ENCODE peak calls at places on chromosome 16, in nine cellular contexts. One of them, this sample, is unnamed.

GRCh38 chr16:27795992-27796614 is 246.2 kb downstream of the KATNIP start:
- DNase-seq in A549: peak
- DNase-seq in AG04450: no peak
- DNase-seq in nephron progenitor cell: peak
- DNase-seq in foreskin fibroblast: peak
- DNase-seq in GM13977: no peak
- DNase-seq in cardiac fibroblast: peak
- DNase-seq in PC-3: peak
- DNase-seq in heart right ventricle: peak
- DNase-seq in this sample: peak

GRCh38 chr16:58264961-58265479 is 29.8 kb downstream of the PRSS54 start:
- DNase-seq in AG04450: peak
- DNase-seq in foreskin fibroblast: peak
- DNase-seq in PC-3: peak
- DNase-seq in heart right ventricle: no peak
- DNase-seq in cardiac fibroblast: peak
- DNase-seq in GM13977: no peak
- DNase-seq in nephron progenitor cell: no peak
- DNase-seq in A549: peak
- DNase-seq in this sample: no peak

GRCh38 chr16:48444574-48444973 is 59.4 kb upstream of the SIAH1 start:
- DNase-seq in cardiac fibroblast: peak
- DNase-seq in GM13977: no peak
- DNase-seq in A549: peak
- DNase-seq in AG04450: peak
- DNase-seq in nephron progenitor cell: no peak
- DNase-seq in PC-3: peak
- DNase-seq in foreskin fibroblast: peak
- DNase-seq in heart right ventricle: peak
- DNase-seq in this sample: no peak

GRCh38 chr16:88608076-88608475 is 30.3 kb upstream of the IL17C start:
- DNase-seq in heart right ventricle: no peak
- DNase-seq in cardiac fibroblast: no peak
- DNase-seq in GM13977: no peak
- DNase-seq in PC-3: no peak
- DNase-seq in foreskin fibroblast: no peak
- DNase-seq in AG04450: no peak
- DNase-seq in A549: no peak
- DNase-seq in nephron progenitor cell: no peak
- DNase-seq in this sample: no peak

GRCh38 chr16:10911267-10911666 is 31.0 kb downstream of the DEXI start:
- DNase-seq in PC-3: no peak
- DNase-seq in AG04450: no peak
- DNase-seq in cardiac fibroblast: no peak
- DNase-seq in nephron progenitor cell: no peak
- DNase-seq in heart right ventricle: no peak
- DNase-seq in foreskin fibroblast: no peak
- DNase-seq in A549: no peak
- DNase-seq in GM13977: no peak
- DNase-seq in this sample: no peak

GRCh38 chr16:57475711-57476339 is 10.5 kb downstream of the DOK4 start:
- DNase-seq in foreskin fibroblast: peak
- DNase-seq in cardiac fibroblast: peak
- DNase-seq in A549: peak
- DNase-seq in heart right ventricle: no peak
- DNase-seq in PC-3: peak
- DNase-seq in GM13977: peak
- DNase-seq in nephron progenitor cell: peak
- DNase-seq in AG04450: no peak
- DNase-seq in this sample: peak

GRCh38 chr16:57643166-57643813 is 14.9 kb downstream of the ADGRG1 start:
- DNase-seq in nephron progenitor cell: no peak
- DNase-seq in AG04450: no peak
- DNase-seq in A549: no peak
- DNase-seq in cardiac fibroblast: peak
- DNase-seq in foreskin fibroblast: peak
- DNase-seq in heart right ventricle: no peak
- DNase-seq in PC-3: peak
- DNase-seq in GM13977: no peak
- DNase-seq in this sample: no peak

GRCh38 chr16:8858994-8859912 is 9.6 kb downstream of the CARHSP1 start:
- DNase-seq in GM13977: no peak
- DNase-seq in heart right ventricle: no peak
- DNase-seq in AG04450: no peak
- DNase-seq in nephron progenitor cell: no peak
- DNase-seq in A549: no peak
- DNase-seq in foreskin fibroblast: peak
- DNase-seq in PC-3: no peak
- DNase-seq in cardiac fibroblast: no peak
- DNase-seq in this sample: no peak

GRCh38 chr16:4028144-4028543 is 88.1 kb downstream of the ADCY9 start:
- DNase-seq in AG04450: no peak
- DNase-seq in cardiac fibroblast: no peak
- DNase-seq in PC-3: no peak
- DNase-seq in nephron progenitor cell: no peak
- DNase-seq in GM13977: no peak
- DNase-seq in A549: no peak
- DNase-seq in heart right ventricle: no peak
- DNase-seq in foreskin fibroblast: no peak
- DNase-seq in this sample: no peak

GRCh38 chr16:53091508-53092211 is 36.9 kb downstream of the CHD9 start:
- DNase-seq in foreskin fibroblast: peak
- DNase-seq in AG04450: peak
- DNase-seq in A549: no peak
- DNase-seq in heart right ventricle: peak
- DNase-seq in cardiac fibroblast: peak
- DNase-seq in nephron progenitor cell: peak
- DNase-seq in PC-3: no peak
- DNase-seq in GM13977: peak
- DNase-seq in this sample: no peak

GRCh38 chr16:10982430-10983174 is 38.2 kb downstream of the CLEC16A start:
- DNase-seq in foreskin fibroblast: no peak
- DNase-seq in heart right ventricle: peak
- DNase-seq in AG04450: no peak
- DNase-seq in A549: no peak
- DNase-seq in cardiac fibroblast: no peak
- DNase-seq in GM13977: no peak
- DNase-seq in PC-3: no peak
- DNase-seq in nephron progenitor cell: no peak
- DNase-seq in this sample: no peak

GRCh38 chr16:57570301-57571070 is 28.0 kb downstream of the ADGRG5 start:
- DNase-seq in heart right ventricle: no peak
- DNase-seq in GM13977: no peak
- DNase-seq in PC-3: no peak
- DNase-seq in foreskin fibroblast: no peak
- DNase-seq in nephron progenitor cell: no peak
- DNase-seq in AG04450: no peak
- DNase-seq in cardiac fibroblast: no peak
- DNase-seq in A549: no peak
- DNase-seq in this sample: no peak

GRCh38 chr16:12231666-12232065 is 255.1 kb downstream of the SNX29 start:
- DNase-seq in GM13977: no peak
- DNase-seq in nephron progenitor cell: no peak
- DNase-seq in heart right ventricle: no peak
- DNase-seq in PC-3: peak
- DNase-seq in cardiac fibroblast: peak
- DNase-seq in A549: peak
- DNase-seq in AG04450: peak
- DNase-seq in foreskin fibroblast: peak
- DNase-seq in this sample: no peak

GRCh38 chr16:71927383-71927782 is 32.1 kb downstream of the IST1 start:
- DNase-seq in PC-3: peak
- DNase-seq in A549: peak
- DNase-seq in GM13977: no peak
- DNase-seq in nephron progenitor cell: no peak
- DNase-seq in cardiac fibroblast: peak
- DNase-seq in AG04450: peak
- DNase-seq in heart right ventricle: peak
- DNase-seq in foreskin fibroblast: peak
- DNase-seq in this sample: peak

GRCh38 chr16:70770968-70771552 is 29.9 kb downstream of the VAC14 start:
- DNase-seq in heart right ventricle: peak
- DNase-seq in foreskin fibroblast: peak
- DNase-seq in A549: peak
- DNase-seq in cardiac fibroblast: peak
- DNase-seq in PC-3: peak
- DNase-seq in AG04450: no peak
- DNase-seq in nephron progenitor cell: peak
- DNase-seq in GM13977: peak
- DNase-seq in this sample: peak

GRCh38 chr16:68664297-68664696 is 19.2 kb downstream of the CDH3 start:
- DNase-seq in GM13977: no peak
- DNase-seq in PC-3: peak
- DNase-seq in foreskin fibroblast: no peak
- DNase-seq in heart right ventricle: no peak
- DNase-seq in A549: no peak
- DNase-seq in nephron progenitor cell: no peak
- DNase-seq in cardiac fibroblast: no peak
- DNase-seq in AG04450: no peak
- DNase-seq in this sample: no peak

GRCh38 chr16:17367932-17368331 is 102.8 kb downstream of the XYLT1 start:
- DNase-seq in nephron progenitor cell: peak
- DNase-seq in foreskin fibroblast: no peak
- DNase-seq in PC-3: no peak
- DNase-seq in GM13977: no peak
- DNase-seq in cardiac fibroblast: peak
- DNase-seq in heart right ventricle: no peak
- DNase-seq in AG04450: no peak
- DNase-seq in A549: no peak
- DNase-seq in this sample: no peak

GRCh38 chr16:14405611-14406537 is 224.2 kb downstream of the PARN start:
- DNase-seq in heart right ventricle: no peak
- DNase-seq in GM13977: peak
- DNase-seq in nephron progenitor cell: peak
- DNase-seq in AG04450: no peak
- DNase-seq in A549: peak
- DNase-seq in foreskin fibroblast: no peak
- DNase-seq in PC-3: peak
- DNase-seq in cardiac fibroblast: no peak
- DNase-seq in this sample: no peak

GRCh38 chr16:66703359-66704215 is 7.0 kb upstream of the CMTM4 start:
- DNase-seq in GM13977: no peak
- DNase-seq in cardiac fibroblast: no peak
- DNase-seq in AG04450: no peak
- DNase-seq in heart right ventricle: no peak
- DNase-seq in nephron progenitor cell: no peak
- DNase-seq in PC-3: no peak
- DNase-seq in A549: no peak
- DNase-seq in foreskin fibroblast: peak
- DNase-seq in this sample: no peak

GRCh38 chr16:49547448-49547847 is 173.8 kb downstream of the C16orf78 start:
- DNase-seq in nephron progenitor cell: no peak
- DNase-seq in GM13977: no peak
- DNase-seq in AG04450: no peak
- DNase-seq in cardiac fibroblast: no peak
- DNase-seq in heart right ventricle: no peak
- DNase-seq in foreskin fibroblast: no peak
- DNase-seq in A549: no peak
- DNase-seq in PC-3: no peak
- DNase-seq in this sample: no peak

GRCh38 chr16:49755291-49755611 is 100.7 kb downstream of the ZNF423 start:
- DNase-seq in cardiac fibroblast: peak
- DNase-seq in A549: peak
- DNase-seq in GM13977: no peak
- DNase-seq in foreskin fibroblast: peak
- DNase-seq in nephron progenitor cell: no peak
- DNase-seq in heart right ventricle: peak
- DNase-seq in AG04450: peak
- DNase-seq in PC-3: peak
- DNase-seq in this sample: no peak

GRCh38 chr16:70460737-70461261 is 6.4 kb downstream of the FCSK start:
- DNase-seq in GM13977: no peak
- DNase-seq in foreskin fibroblast: peak
- DNase-seq in PC-3: no peak
- DNase-seq in A549: no peak
- DNase-seq in cardiac fibroblast: no peak
- DNase-seq in nephron progenitor cell: no peak
- DNase-seq in heart right ventricle: no peak
- DNase-seq in AG04450: no peak
- DNase-seq in this sample: no peak

DNA sequence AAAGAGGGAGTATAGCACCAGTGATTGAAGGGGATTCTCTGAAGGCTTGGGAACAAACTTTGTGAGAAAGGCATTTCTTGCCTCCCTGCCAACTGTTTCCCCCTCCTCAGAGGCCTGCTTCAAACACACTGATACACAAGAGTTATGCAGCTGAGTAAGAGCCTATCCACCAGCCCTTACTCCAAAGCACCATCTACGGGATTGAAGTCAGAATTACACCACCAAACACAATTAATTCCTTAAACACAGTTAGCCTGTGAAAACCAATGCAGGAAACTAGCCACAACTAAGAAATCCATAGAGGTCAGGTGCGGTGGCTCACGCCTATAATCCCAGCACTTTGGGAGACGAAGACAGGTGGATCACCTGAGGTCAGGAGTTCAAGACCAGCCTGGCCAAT is 138.3 kb downstream of the SHCBP1 start:
- DNase-seq in AG04450: no peak
- DNase-seq in GM13977: no peak
- DNase-seq in PC-3: no peak
- DNase-seq in heart right ventricle: no peak
- DNase-seq in A549: peak
- DNase-seq in cardiac fibroblast: no peak
- DNase-seq in nephron progenitor cell: no peak
- DNase-seq in foreskin fibroblast: no peak
- DNase-seq in this sample: no peak
- TF ChIP-seq CTCF in AG04450: no peak
- TF ChIP-seq CTCF in GM13977: no peak
- TF ChIP-seq CTCF in PC-3: peak
- TF ChIP-seq CTCF in heart right ventricle: no peak
- TF ChIP-seq CTCF in A549: no peak
- TF ChIP-seq CTCF in cardiac fibroblast: no peak
- TF ChIP-seq CTCF in nephron progenitor cell: no peak
- TF ChIP-seq CTCF in foreskin fibroblast: no peak
- TF ChIP-seq CTCF in this sample: no peak

GRCh38 chr16:85027968-85028637 is 508 bp downstream of the KIAA0513 start:
- DNase-seq in cardiac fibroblast: no peak
- DNase-seq in AG04450: no peak
- DNase-seq in GM13977: peak
- DNase-seq in PC-3: no peak
- DNase-seq in foreskin fibroblast: no peak
- DNase-seq in nephron progenitor cell: no peak
- DNase-seq in heart right ventricle: peak
- DNase-seq in A549: no peak
- DNase-seq in this sample: no peak
- TF ChIP-seq CTCF in cardiac fibroblast: no peak
- TF ChIP-seq CTCF in AG04450: peak
- TF ChIP-seq CTCF in GM13977: peak
- TF ChIP-seq CTCF in PC-3: peak
- TF ChIP-seq CTCF in foreskin fibroblast: no peak
- TF ChIP-seq CTCF in nephron progenitor cell: no peak
- TF ChIP-seq CTCF in heart right ventricle: no peak
- TF ChIP-seq CTCF in A549: no peak
- TF ChIP-seq CTCF in this sample: no peak

GRCh38 chr16:425082-425718 is at the start of gene RAB11FIP3:
- DNase-seq in GM13977: peak
- DNase-seq in AG04450: no peak
- DNase-seq in foreskin fibroblast: peak
- DNase-seq in cardiac fibroblast: peak
- DNase-seq in heart right ventricle: peak
- DNase-seq in nephron progenitor cell: peak
- DNase-seq in PC-3: peak
- DNase-seq in A549: peak
- DNase-seq in this sample: peak
- TF ChIP-seq CTCF in GM13977: no peak
- TF ChIP-seq CTCF in AG04450: peak
- TF ChIP-seq CTCF in foreskin fibroblast: peak
- TF ChIP-seq CTCF in cardiac fibroblast: no peak
- TF ChIP-seq CTCF in heart right ventricle: no peak
- TF ChIP-seq CTCF in nephron progenitor cell: no peak
- TF ChIP-seq CTCF in PC-3: peak
- TF ChIP-seq CTCF in A549: peak
- TF ChIP-seq CTCF in this sample: no peak

GRCh38 chr16:54282202-54282922 is 4.2 kb downstream of the IRX3 start:
- DNase-seq in heart right ventricle: peak
- DNase-seq in AG04450: no peak
- DNase-seq in A549: peak
- DNase-seq in cardiac fibroblast: no peak
- DNase-seq in nephron progenitor cell: peak
- DNase-seq in PC-3: peak
- DNase-seq in GM13977: peak
- DNase-seq in foreskin fibroblast: peak
- DNase-seq in this sample: peak
- TF ChIP-seq CTCF in heart right ventricle: peak
- TF ChIP-seq CTCF in AG04450: peak
- TF ChIP-seq CTCF in A549: peak
- TF ChIP-seq CTCF in cardiac fibroblast: peak
- TF ChIP-seq CTCF in nephron progenitor cell: peak
- TF ChIP-seq CTCF in PC-3: no peak
- TF ChIP-seq CTCF in GM13977: peak
- TF ChIP-seq CTCF in foreskin fibroblast: no peak
- TF ChIP-seq CTCF in this sample: peak

This sample was measured in mesothelial cell of epicardium.